ENCODE peak calls at places on chromosomes 5 and 9, in ten cellular contexts. C, D, F, S, Z, Q, V, P, H and J are unnamed samples.

GRCh38 chr9:88749420-88749819 is 214.4 kb downstream of the NXNL2 start:
- DNase-seq in C (no peak), D (no peak), F (no peak), S (no peak), Z (no peak), Q (peak), V (no peak), P (no peak), H (peak), J (no peak)

GRCh38 chr9:98577446-98577845 is 131.3 kb downstream of the GABBR2 start:
- DNase-seq in C (no peak), D (no peak), F (no peak), S (no peak), Z (no peak), Q (no peak), V (no peak), P (peak), H (no peak), J (no peak)

GRCh38 chr5:73751254-73751914 is 125.4 kb downstream of the ARHGEF28 start:
- DNase-seq in C (no peak), D (peak), F (no peak), S (no peak), Z (no peak), Q (no peak), V (no peak), P (no peak), H (no peak), J (no peak)

GRCh38 chr5:34552129-34552528 is 104.0 kb upstream of the RAI14 start:
- DNase-seq in C (no peak), D (no peak), F (no peak), S (no peak), Z (no peak), Q (no peak), V (no peak), P (no peak), H (peak), J (no peak)

GRCh38 chr5:171295299-171295698 is 13.7 kb upstream of the TLX3 start:
- DNase-seq in C (no peak), D (no peak), F (no peak), S (no peak), Z (no peak), Q (peak), V (no peak), P (no peak), H (no peak), J (no peak)

GRCh38 chr5:59358497-59358896 is 535.0 kb downstream of the PDE4D start:
- DNase-seq in C (no peak), D (no peak), F (no peak), S (no peak), Z (no peak), Q (peak), V (no peak), P (no peak), H (peak), J (no peak)

GRCh38 chr9:135282001-135282731 is 194.7 kb downstream of the OLFM1 start:
- DNase-seq in C (no peak), D (peak), F (peak), S (no peak), Z (no peak), Q (no peak), V (peak), P (peak), H (peak), J (no peak)

GRCh38 chr9:123867034-123867433 is 62.9 kb downstream of the DENND1A start:
- DNase-seq in C (no peak), D (no peak), F (no peak), S (no peak), Z (no peak), Q (no peak), V (peak), P (no peak), H (no peak), J (no peak)

GRCh38 chr5:35926389-35927051 is 11.9 kb downstream of the CAPSL start:
- DNase-seq in C (no peak), D (peak), F (peak), S (no peak), Z (peak), Q (peak), V (peak), P (no peak), H (peak), J (no peak)

GRCh38 chr5:56525117-56525516 is 290.2 kb upstream of the MAP3K1 start:
- DNase-seq in C (no peak), D (no peak), F (peak), S (no peak), Z (no peak), Q (peak), V (no peak), P (no peak), H (peak), J (no peak)

GRCh38 chr9:136808075-136808780 is 480 bp downstream of the RABL6 start:
- DNase-seq in C (peak), D (peak), F (peak), S (no peak), Z (peak), Q (no peak), V (peak), P (no peak), H (no peak), J (no peak)

GRCh38 chr5:135606431-135606830 is 27.6 kb upstream of the CXCL14 start:
- DNase-seq in C (peak), D (no peak), F (no peak), S (peak), Z (no peak), Q (no peak), V (no peak), P (peak), H (no peak), J (no peak)

GRCh38 chr9:127825319-127826051 is 22.8 kb downstream of the FPGS start:
- DNase-seq in C (no peak), D (no peak), F (peak), S (no peak), Z (no peak), Q (no peak), V (peak), P (no peak), H (no peak), J (no peak)

GRCh38 chr5:35899805-35900204 is 38.6 kb downstream of the CAPSL start:
- DNase-seq in C (no peak), D (peak), F (no peak), S (no peak), Z (no peak), Q (no peak), V (peak), P (no peak), H (no peak), J (no peak)

GRCh38 chr5:157718529-157718928 is 12.7 kb upstream of the THG1L start:
- DNase-seq in C (no peak), D (peak), F (no peak), S (no peak), Z (no peak), Q (peak), V (peak), P (no peak), H (peak), J (no peak)

GRCh38 chr9:89000973-89001916 is 10.0 kb downstream of the S1PR3 start:
- DNase-seq in C (peak), D (peak), F (peak), S (peak), Z (peak), Q (peak), V (peak), P (peak), H (peak), J (peak)

GRCh38 chr9:95089916-95090791 is 227.4 kb downstream of the FANCC start:
- DNase-seq in C (no peak), D (no peak), F (peak), S (no peak), Z (no peak), Q (no peak), V (no peak), P (no peak), H (no peak), J (no peak)

GRCh38 chr9:22045423-22045822 is 36.3 kb upstream of the CDKN2B start:
- DNase-seq in C (no peak), D (no peak), F (no peak), S (no peak), Z (no peak), Q (no peak), V (no peak), P (no peak), H (no peak), J (no peak)

GRCh38 chr5:140345919-140346347 is 470 bp downstream of the HBEGF start:
- DNase-seq in C (no peak), D (peak), F (peak), S (no peak), Z (no peak), Q (peak), V (peak), P (peak), H (peak), J (peak)

GRCh38 chr5:150510460-150511263 is 2.7 kb downstream of the NDST1 start:
- DNase-seq in C (no peak), D (no peak), F (peak), S (no peak), Z (no peak), Q (peak), V (no peak), P (no peak), H (no peak), J (no peak)

GRCh38 chr9:135790356-135790755 is 88.4 kb downstream of the KCNT1 start:
- DNase-seq in C (no peak), D (no peak), F (no peak), S (no peak), Z (no peak), Q (no peak), V (no peak), P (no peak), H (no peak), J (peak)

GRCh38 chr9:680106-680505 is 161.4 kb upstream of the DMRT1 start:
- DNase-seq in C (no peak), D (no peak), F (no peak), S (no peak), Z (no peak), Q (peak), V (no peak), P (no peak), H (no peak), J (no peak)

GRCh38 chr5:9099681-9100080 is 446.2 kb downstream of the SEMA5A start:
- DNase-seq in C (no peak), D (no peak), F (no peak), S (no peak), Z (no peak), Q (no peak), V (no peak), P (no peak), H (no peak), J (no peak)
- TF ChIP-seq CTCF in C (no peak), D (no peak), F (no peak), S (no peak), Z (no peak), Q (no peak), V (no peak), P (no peak), H (no peak), J (no peak)

GRCh38 chr9:131999692-132000551 is 79.7 kb downstream of the MED27 start:
- DNase-seq in C (no peak), D (no peak), F (no peak), S (no peak), Z (no peak), Q (peak), V (no peak), P (no peak), H (peak), J (no peak)
- TF ChIP-seq CTCF in C (no peak), D (no peak), F (no peak), S (no peak), Z (no peak), Q (peak), V (no peak), P (no peak), H (no peak), J (no peak)

DNA sequence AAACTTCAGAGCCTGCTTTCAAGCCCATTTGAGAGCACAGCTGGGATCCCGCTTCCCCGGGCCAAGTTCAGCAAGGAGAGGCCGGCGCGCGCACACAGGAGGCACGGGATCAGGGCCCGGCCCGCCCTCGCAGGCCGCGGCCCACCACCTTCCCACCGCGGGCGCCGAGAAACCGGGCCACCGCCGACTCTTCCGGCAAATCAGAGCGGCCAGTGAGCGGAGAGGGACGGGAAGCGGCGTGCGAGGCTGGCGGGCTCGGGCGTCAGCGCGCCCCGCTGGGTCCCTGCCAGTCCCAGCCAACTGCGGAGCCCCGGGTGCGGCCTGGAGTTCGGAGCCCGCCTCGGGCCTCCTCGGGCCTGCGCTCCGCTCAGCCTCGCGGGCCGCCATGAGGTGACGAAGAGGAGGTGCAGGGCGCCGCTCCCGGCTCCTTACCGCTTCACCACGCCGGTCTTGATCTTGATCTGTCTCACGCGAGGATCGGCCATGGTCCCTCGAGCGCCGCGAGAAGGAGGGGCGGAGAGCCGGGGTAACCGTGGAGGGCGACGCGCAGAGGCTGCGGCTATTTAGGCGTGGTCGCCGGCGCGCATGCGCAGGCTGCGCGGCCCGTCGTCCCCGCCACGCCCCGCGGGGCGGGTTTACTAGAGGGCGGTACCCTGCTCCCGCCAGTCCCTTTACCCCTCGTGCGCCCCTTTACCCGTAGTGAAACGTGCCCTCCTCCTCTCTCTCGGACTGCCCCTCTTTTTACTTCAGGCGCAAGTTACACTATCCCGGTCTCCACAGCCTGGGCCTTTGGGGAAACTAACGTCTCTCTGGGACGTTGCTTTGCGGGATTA is at the start of gene TBCA:
- DNase-seq in C (peak), D (peak), F (peak), S (peak), Z (peak), Q (peak), V (peak), P (peak), H (peak), J (peak)
- TF ChIP-seq CTCF in C (peak), D (peak), F (no peak), S (no peak), Z (peak), Q (no peak), V (peak), P (no peak), H (no peak), J (peak)

GRCh38 chr5:131509811-131510210 is 125.2 kb downstream of the RAPGEF6 start:
- DNase-seq in C (no peak), D (no peak), F (no peak), S (no peak), Z (no peak), Q (no peak), V (no peak), P (no peak), H (no peak), J (no peak)

GRCh38 chr5:131513780-131514179 is 121.2 kb downstream of the RAPGEF6 start:
- DNase-seq in C (no peak), D (peak), F (no peak), S (no peak), Z (no peak), Q (no peak), V (no peak), P (no peak), H (no peak), J (no peak)

GRCh38 chr5:131515348-131515747 is 119.7 kb downstream of the RAPGEF6 start:
- DNase-seq in C (no peak), D (no peak), F (no peak), S (no peak), Z (no peak), Q (no peak), V (no peak), P (no peak), H (peak), J (no peak)

GRCh38 chr5:131511934-131512333 is 123.1 kb downstream of the RAPGEF6 start:
- DNase-seq in C (no peak), D (no peak), F (no peak), S (no peak), Z (no peak), Q (no peak), V (no peak), P (no peak), H (no peak), J (no peak)

DNA sequence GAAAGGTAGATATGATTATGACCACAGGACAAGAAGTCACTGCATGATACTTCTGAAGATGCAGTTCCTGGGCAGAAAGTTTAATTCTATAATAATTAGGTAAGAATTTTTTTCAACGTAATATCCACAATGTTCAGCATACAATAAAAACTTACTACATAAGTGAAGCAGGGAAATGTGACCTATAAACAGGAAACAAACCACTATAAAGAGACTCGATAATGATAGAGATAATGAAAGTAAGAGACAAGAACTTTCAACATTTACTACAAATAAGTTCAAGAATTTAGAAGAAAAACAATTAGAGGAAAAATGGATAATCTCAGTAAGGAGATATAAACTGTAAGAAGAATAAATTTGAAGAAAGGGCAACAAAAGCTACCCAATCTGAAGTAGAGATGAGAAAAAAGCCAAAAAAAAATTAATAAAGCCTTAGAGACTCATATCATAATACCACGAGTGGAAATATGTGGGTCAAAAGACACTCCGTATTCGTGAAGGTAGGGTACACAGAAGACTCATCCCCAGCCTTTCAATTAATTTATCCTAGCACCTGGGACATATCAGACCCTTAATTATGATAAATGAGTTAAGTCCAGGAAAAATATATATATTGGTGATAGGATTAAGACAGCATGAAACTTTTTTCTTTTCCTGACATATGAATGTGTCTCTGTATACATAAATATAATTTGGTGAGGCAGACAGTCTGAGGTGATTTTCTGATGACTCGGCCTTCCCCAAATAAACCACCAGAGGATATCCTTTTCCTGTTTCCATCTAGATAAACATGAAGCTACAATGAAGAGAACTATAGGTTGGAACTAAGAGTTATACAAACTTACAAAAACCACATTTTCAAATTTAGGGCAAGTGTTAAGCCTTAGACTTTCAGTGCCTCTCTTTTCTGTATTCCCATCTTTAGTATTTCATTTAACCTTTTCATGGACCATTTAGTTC is 120.4 kb downstream of the RAPGEF6 start:
- DNase-seq in C (no peak), D (peak), F (no peak), S (no peak), Z (no peak), Q (no peak), V (no peak), P (no peak), H (no peak), J (no peak)
- TF ChIP-seq CTCF in C (no peak), D (no peak), F (no peak), S (no peak), Z (peak), Q (peak), V (no peak), P (no peak), H (no peak), J (peak)

DNA sequence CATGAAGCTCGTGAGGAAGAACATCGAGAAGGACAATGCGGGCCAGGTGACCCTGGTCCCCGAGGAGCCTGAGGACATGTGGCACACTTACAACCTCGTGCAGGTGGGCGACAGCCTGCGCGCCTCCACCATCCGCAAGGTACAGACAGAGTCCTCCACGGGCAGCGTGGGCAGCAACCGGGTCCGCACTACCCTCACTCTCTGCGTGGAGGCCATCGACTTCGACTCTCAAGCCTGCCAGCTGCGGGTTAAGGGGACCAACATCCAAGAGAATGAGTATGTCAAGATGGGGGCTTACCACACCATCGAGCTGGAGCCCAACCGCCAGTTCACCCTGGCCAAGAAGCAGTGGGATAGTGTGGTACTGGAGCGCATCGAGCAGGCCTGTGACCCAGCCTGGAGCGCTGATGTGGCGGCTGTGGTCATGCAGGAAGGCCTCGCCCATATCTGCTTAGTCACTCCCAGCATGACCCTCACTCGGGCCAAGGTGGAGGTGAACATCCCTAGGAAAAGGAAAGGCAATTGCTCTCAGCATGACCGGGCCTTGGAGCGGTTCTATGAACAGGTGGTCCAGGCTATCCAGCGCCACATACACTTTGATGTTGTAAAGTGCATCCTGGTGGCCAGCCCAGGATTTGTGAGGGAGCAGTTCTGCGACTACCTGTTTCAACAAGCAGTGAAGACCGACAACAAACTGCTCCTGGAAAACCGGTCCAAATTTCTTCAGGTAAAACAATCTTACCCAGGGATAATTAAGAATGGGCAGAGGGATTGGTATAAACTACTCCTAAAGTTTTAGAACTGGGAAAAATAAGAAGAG is 12.9 kb downstream of the ITGA1 start:
- DNase-seq in C (no peak), D (peak), F (peak), S (peak), Z (peak), Q (peak), V (peak), P (peak), H (peak), J (peak)
- TF ChIP-seq CTCF in C (peak), D (no peak), F (no peak), S (no peak), Z (no peak), Q (peak), V (no peak), P (no peak), H (peak), J (no peak)

DNA sequence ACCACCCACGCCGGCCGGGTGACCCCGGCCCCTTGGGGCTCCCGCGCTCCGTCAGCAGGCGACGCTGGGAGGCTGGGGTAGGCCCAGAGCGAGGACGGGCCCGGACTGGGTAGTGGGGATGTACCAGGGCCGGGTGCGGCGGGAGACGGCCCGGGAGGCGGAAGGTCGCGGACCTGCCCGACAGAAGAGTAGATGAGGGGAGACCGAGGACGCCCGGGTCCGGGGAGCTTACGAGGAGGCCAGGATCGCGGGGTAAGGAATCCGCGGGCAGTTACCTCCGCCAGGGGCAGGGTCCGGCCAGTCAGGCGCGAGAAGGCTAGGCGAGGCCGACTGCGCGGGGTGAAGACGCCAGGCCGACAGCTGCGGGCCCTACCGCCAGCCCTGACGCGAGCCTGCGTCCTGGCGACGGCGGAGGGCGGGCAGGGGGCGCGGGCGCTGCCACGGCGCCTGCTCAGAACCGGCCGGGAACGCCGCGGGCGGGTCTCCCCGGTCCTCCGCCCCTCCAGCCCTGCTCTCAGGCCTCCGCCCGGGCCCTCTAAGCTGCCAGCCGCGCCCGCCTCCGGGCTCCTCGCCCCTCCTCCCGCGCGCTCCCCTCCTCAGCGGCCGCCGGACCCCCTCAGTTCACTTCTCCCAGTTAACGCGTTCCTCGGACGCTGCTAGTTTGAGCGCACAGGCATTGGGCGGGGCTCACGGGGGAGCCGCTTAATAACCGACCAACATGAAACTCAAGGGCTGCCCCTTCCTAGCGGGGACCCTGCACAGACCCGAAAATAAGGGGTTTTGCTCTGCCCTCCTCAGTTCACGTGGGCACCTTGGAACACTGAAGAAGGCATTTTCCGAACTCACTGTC is at the start of gene CPLANE1:
- DNase-seq in C (peak), D (peak), F (peak), S (peak), Z (peak), Q (peak), V (no peak), P (peak), H (peak), J (peak)
- TF ChIP-seq CTCF in C (peak), D (no peak), F (peak), S (no peak), Z (no peak), Q (no peak), V (no peak), P (no peak), H (no peak), J (no peak)

GRCh38 chr5:146034127-146034526 is 71.2 kb downstream of the PLAC8L1 start:
- DNase-seq in C (no peak), D (no peak), F (no peak), S (peak), Z (no peak), Q (no peak), V (no peak), P (no peak), H (no peak), J (no peak)
- TF ChIP-seq CTCF in C (no peak), D (no peak), F (no peak), S (no peak), Z (no peak), Q (no peak), V (no peak), P (no peak), H (no peak), J (no peak)